ENCODE peak calls at places on chromosomes 12 and 14, in six cellular contexts. Y is AG09309, K is tibial artery, S is fibroblast of the aortic adventitia, X is anterior cingulate cortex, Z is lung microvascular endothelial cell. M is an unnamed sample.

GRCh38 chr14:74704656-74705055 is 8.2 kb downstream of the AREL1 start:
- DNase-seq in Y (peak), K (no peak), S (no peak), X (no peak), Z (no peak), M (no peak)

GRCh38 chr14:59278111-59278510 is 89.6 kb downstream of the DAAM1 start:
- DNase-seq in Y (no peak), K (no peak), S (peak), X (no peak), Z (peak), M (no peak)

GRCh38 chr14:87391066-87391465 is 601.9 kb downstream of the GALC start:
- DNase-seq in Y (no peak), K (no peak), S (no peak), X (no peak), Z (no peak), M (no peak)

GRCh38 chr12:64895541-64895940 is 71.1 kb downstream of the TBC1D30 start:
- DNase-seq in Y (no peak), K (no peak), S (peak), X (no peak), Z (no peak), M (no peak)

GRCh38 chr12:32002848-32003493 is 43.8 kb downstream of the RESF1 start:
- DNase-seq in Y (no peak), K (no peak), S (peak), X (no peak), Z (no peak), M (no peak)

GRCh38 chr12:65838330-65838976 is 14.2 kb downstream of the HMGA2 start:
- DNase-seq in Y (no peak), K (no peak), S (no peak), X (no peak), Z (no peak), M (no peak)

GRCh38 chr12:102601621-102602020 is 121.3 kb upstream of the IGF1 start:
- DNase-seq in Y (no peak), K (no peak), S (no peak), X (no peak), Z (no peak), M (no peak)

GRCh38 chr14:25111061-25111601 is 61.2 kb upstream of the STXBP6 start:
- DNase-seq in Y (peak), K (no peak), S (peak), X (no peak), Z (peak), M (peak)

GRCh38 chr14:77458249-77458950 is 507 bp downstream of the AHSA1 start:
- DNase-seq in Y (no peak), K (no peak), S (peak), X (no peak), Z (peak), M (peak)

GRCh38 chr14:75884198-75884611 is 97.6 kb downstream of the TGFB3 start:
- DNase-seq in Y (peak), K (no peak), S (peak), X (no peak), Z (peak), M (no peak)

GRCh38 chr12:112822056-112822455 is 30.5 kb downstream of the RPH3A start:
- DNase-seq in Y (no peak), K (no peak), S (no peak), X (no peak), Z (no peak), M (no peak)

GRCh38 chr12:132206093-132206434 is 61.8 kb downstream of the NOC4L start:
- DNase-seq in Y (no peak), K (no peak), S (no peak), X (no peak), Z (no peak), M (no peak)

GRCh38 chr14:66045572-66046021 is 440.6 kb upstream of the CCDC196 start:
- DNase-seq in Y (peak), K (no peak), S (peak), X (no peak), Z (no peak), M (no peak)

GRCh38 chr12:29343022-29343799 is 37.8 kb downstream of the ERGIC2 start:
- DNase-seq in Y (no peak), K (no peak), S (no peak), X (no peak), Z (no peak), M (no peak)

GRCh38 chr14:39442293-39442692 is 10.1 kb upstream of the FBXO33 start:
- DNase-seq in Y (no peak), K (no peak), S (no peak), X (no peak), Z (no peak), M (no peak)

GRCh38 chr12:22658214-22658613 is 33.2 kb downstream of the ETNK1 start:
- DNase-seq in Y (peak), K (no peak), S (peak), X (no peak), Z (no peak), M (no peak)

GRCh38 chr12:65791400-65791799 is 32.9 kb upstream of the HMGA2 start:
- DNase-seq in Y (no peak), K (no peak), S (no peak), X (no peak), Z (no peak), M (no peak)

GRCh38 chr12:82461393-82461792 is 103.1 kb downstream of the METTL25 start:
- DNase-seq in Y (no peak), K (no peak), S (no peak), X (no peak), Z (peak), M (no peak)

GRCh38 chr12:106123110-106123509 is 15.6 kb downstream of the NUAK1 start:
- DNase-seq in Y (no peak), K (no peak), S (no peak), X (no peak), Z (no peak), M (no peak)

GRCh38 chr12:121812320-121812871 is 8.6 kb downstream of the SETD1B start:
- DNase-seq in Y (no peak), K (peak), S (peak), X (peak), Z (peak), M (peak)

GRCh38 chr14:81268016-81268416 is 47.3 kb upstream of the GTF2A1 start:
- DNase-seq in Y (no peak), K (no peak), S (no peak), X (no peak), Z (no peak), M (no peak)

GRCh38 chr12:5264006-5264405 is 167.9 kb upstream of the NTF3 start:
- DNase-seq in Y (no peak), K (no peak), S (no peak), X (no peak), Z (no peak), M (no peak)

GRCh38 chr12:109377139-109377685 is 29.5 kb downstream of the MYO1H start:
- DNase-seq in Y (no peak), K (no peak), S (no peak), X (no peak), Z (no peak), M (no peak)

GRCh38 chr14:34713681-34714319 is 593 bp downstream of the CFL2 start:
- DNase-seq in Y (no peak), K (peak), S (peak), X (no peak), Z (peak), M (no peak)

GRCh38 chr12:117151195-117152031 is 38.9 kb downstream of the FBXO21 start:
- DNase-seq in Y (peak), K (peak), S (peak), X (no peak), Z (peak), M (no peak)

GRCh38 chr12:70646850-70647249 is 9.6 kb upstream of the PTPRB start:
- DNase-seq in Y (peak), K (no peak), S (peak), X (no peak), Z (no peak), M (no peak)

GRCh38 chr12:121649819-121650353 is 19.6 kb downstream of the MORN3 start:
- DNase-seq in Y (no peak), K (no peak), S (no peak), X (no peak), Z (no peak), M (no peak)

GRCh38 chr14:94026173-94026885 is at the start of gene OTUB2:
- DNase-seq in Y (peak), K (peak), S (peak), X (peak), Z (peak), M (peak)

GRCh38 chr12:48266826-48267225 is 63.7 kb upstream of the OR10AD1 start:
- DNase-seq in Y (no peak), K (no peak), S (no peak), X (no peak), Z (no peak), M (no peak)

GRCh38 chr12:93109794-93110203 is 180.7 kb upstream of the EEA1 start:
- DNase-seq in Y (no peak), K (no peak), S (no peak), X (no peak), Z (no peak), M (no peak)

GRCh38 chr14:53531151-53531550 is 378.0 kb upstream of the DDHD1 start:
- DNase-seq in Y (no peak), K (no peak), S (no peak), X (no peak), Z (no peak), M (no peak)

GRCh38 chr14:37262649-37263048 is 64.9 kb downstream of the MIPOL1 start:
- DNase-seq in Y (no peak), K (no peak), S (no peak), X (no peak), Z (no peak), M (no peak)

GRCh38 chr12:122323311-122324019 is 57.2 kb upstream of the VPS33A start:
- DNase-seq in Y (no peak), K (no peak), S (no peak), X (no peak), Z (no peak), M (no peak)